ENCODE peak calls at places on chromosomes 3 and 15, in seven cellular contexts. K is head of caudate nucleus; J is effector memory CD4-positive, alpha-beta T cell; D is NCI-H345; V is substantia nigra; X is GM13977; R is AG04450. O is an unnamed sample.

GRCh38 chr3:146750196-146750595 is 145.1 kb upstream of the PLSCR5 start:
- DNase-seq in D (no peak), X (no peak), V (no peak), R (no peak), J (no peak), K (no peak), O (no peak)

GRCh38 chr3:130895690-130896089 is 1.8 kb downstream of the ATP2C1 start:
- DNase-seq in V (no peak), K (no peak), D (no peak), R (no peak), J (no peak), X (no peak), O (no peak)

GRCh38 chr3:83093222-83093572 is 1331.8 kb upstream of the GBE1 start:
- DNase-seq in R (no peak), V (no peak), K (no peak), D (no peak), X (no peak), J (no peak), O (no peak)

GRCh38 chr3:164470471-164470870 is 607.8 kb downstream of the SI start:
- DNase-seq in K (no peak), J (no peak), V (no peak), X (no peak), R (no peak), D (no peak), O (no peak)

GRCh38 chr15:68464451-68465090 is 32.6 kb upstream of the ITGA11 start:
- DNase-seq in K (no peak), R (no peak), X (no peak), J (no peak), D (no peak), V (no peak), O (peak; percentile 67)

GRCh38 chr15:101528108-101528916 is 38.8 kb upstream of the PCSK6 start:
- DNase-seq in X (no peak), V (peak; percentile 7), K (no peak), R (no peak), D (no peak), J (no peak), O (no peak)

GRCh38 chr3:26099692-26100091 is 309.8 kb downstream of the OXSM start:
- DNase-seq in K (no peak), X (no peak), V (no peak), D (no peak), J (no peak), R (no peak), O (no peak)

GRCh38 chr3:147256739-147257138 is 149.6 kb downstream of the ZIC4 start:
- DNase-seq in D (no peak), V (no peak), K (no peak), R (no peak), J (no peak), X (no peak), O (no peak)

GRCh38 chr15:92306662-92307061 is 87.0 kb upstream of the ST8SIA2 start:
- DNase-seq in D (peak; percentile 8), R (no peak), J (no peak), V (no peak), X (no peak), K (no peak), O (peak; percentile 63)

GRCh38 chr15:81190922-81191507 is 5.7 kb upstream of the IL16 start:
- DNase-seq in X (no peak), J (no peak), V (no peak), D (no peak), K (no peak), R (no peak), O (no peak)

GRCh38 chr3:120263792-120264191 is 21.2 kb downstream of the GPR156 start:
- DNase-seq in K (no peak), X (no peak), D (no peak), J (no peak), R (no peak), V (no peak), O (no peak)

GRCh38 chr3:55190296-55190695 is 262.4 kb upstream of the LRTM1 start:
- DNase-seq in D (no peak), R (no peak), V (no peak), X (no peak), J (no peak), K (no peak), O (peak; percentile 76)

GRCh38 chr3:25266677-25267076 is 161.4 kb upstream of the RARB start:
- DNase-seq in X (no peak), D (no peak), R (no peak), K (no peak), V (no peak), J (no peak), O (peak; percentile 62)

GRCh38 chr3:52534281-52535183 is 875 bp upstream of the NT5DC2 start:
- DNase-seq in X (peak; percentile 31), V (no peak), D (peak; percentile 42), R (no peak), K (peak; percentile 32), J (no peak), O (peak; percentile 77)

GRCh38 chr3:56347219-56347871 is 120.9 kb downstream of the ERC2 start:
- DNase-seq in V (peak; percentile 78), D (no peak), X (peak; percentile 3), J (no peak), R (no peak), K (peak; percentile 88), O (peak; percentile 69)

GRCh38 chr3:157179365-157179803 is 19.4 kb upstream of the CCNL1 start:
- DNase-seq in K (no peak), X (no peak), V (no peak), R (no peak), J (no peak), D (no peak), O (no peak)

GRCh38 chr3:85726241-85726640 is 767.5 kb downstream of the CADM2 start:
- DNase-seq in K (no peak), V (no peak), D (no peak), X (no peak), R (no peak), J (no peak), O (no peak)

GRCh38 chr15:90234519-90234988 is 545 bp downstream of the GDPGP1 start:
- DNase-seq in R (no peak), D (no peak), K (no peak), X (no peak), V (no peak), J (no peak), O (no peak)

GRCh38 chr3:126721246-126721645 is 17.2 kb downstream of the CHCHD6 start:
- DNase-seq in R (no peak), D (no peak), X (no peak), K (no peak), J (no peak), V (no peak), O (peak; percentile 45)

GRCh38 chr3:8499181-8499611 is 2.4 kb upstream of the LMCD1 start:
- DNase-seq in K (peak; percentile 66), D (peak; percentile 68), V (peak; percentile 58), R (no peak), X (no peak), J (no peak), O (peak; percentile 74)

GRCh38 chr3:194739498-194740284 is 54.0 kb downstream of the FAM43A start:
- DNase-seq in D (no peak), X (no peak), K (no peak), R (no peak), V (no peak), J (no peak), O (peak; percentile 84)